ENCODE peak calls at places on chromosomes 6 and 20, in six cellular contexts. One of them, this sample, is unnamed.

GRCh38 chr6:12472601-12473038 is 182.5 kb downstream of the EDN1 start:
- DNase-seq in Peyer's patch: no peak
- DNase-seq in mesendoderm: peak; percentile 21
- DNase-seq in spleen: no peak
- DNase-seq in CD8-positive, alpha-beta memory T cell: no peak
- DNase-seq in astrocyte of the spinal cord: peak; percentile 68
- DNase-seq in this sample: no peak

GRCh38 chr6:137823826-137824501 is 43.1 kb upstream of the TNFAIP3 start:
- DNase-seq in Peyer's patch: no peak
- DNase-seq in mesendoderm: peak; percentile 95
- DNase-seq in spleen: no peak
- DNase-seq in CD8-positive, alpha-beta memory T cell: peak; percentile 96
- DNase-seq in astrocyte of the spinal cord: peak; percentile 72
- DNase-seq in this sample: peak; percentile 94

GRCh38 chr6:130377371-130377770 is 11.6 kb downstream of the TMEM200A start:
- DNase-seq in Peyer's patch: no peak
- DNase-seq in mesendoderm: no peak
- DNase-seq in spleen: no peak
- DNase-seq in CD8-positive, alpha-beta memory T cell: no peak
- DNase-seq in astrocyte of the spinal cord: no peak
- DNase-seq in this sample: no peak

GRCh38 chr6:104284872-104285271 is 574.8 kb downstream of the HACE1 start:
- DNase-seq in Peyer's patch: no peak
- DNase-seq in mesendoderm: no peak
- DNase-seq in spleen: no peak
- DNase-seq in CD8-positive, alpha-beta memory T cell: no peak
- DNase-seq in astrocyte of the spinal cord: no peak
- DNase-seq in this sample: no peak

GRCh38 chr6:65650086-65650485 is 56.9 kb downstream of the EYS start:
- DNase-seq in Peyer's patch: no peak
- DNase-seq in mesendoderm: no peak
- DNase-seq in spleen: no peak
- DNase-seq in CD8-positive, alpha-beta memory T cell: no peak
- DNase-seq in astrocyte of the spinal cord: no peak
- DNase-seq in this sample: no peak

GRCh38 chr20:1895674-1896496 is 678 bp downstream of the SIRPA start:
- DNase-seq in Peyer's patch: no peak
- DNase-seq in mesendoderm: peak; percentile 48
- DNase-seq in spleen: no peak
- DNase-seq in CD8-positive, alpha-beta memory T cell: no peak
- DNase-seq in astrocyte of the spinal cord: peak; percentile 8
- DNase-seq in this sample: no peak

GRCh38 chr6:129671442-129672344 is 38.3 kb downstream of the ARHGAP18 start:
- DNase-seq in Peyer's patch: no peak
- DNase-seq in mesendoderm: peak; percentile 65
- DNase-seq in spleen: peak; percentile 85
- DNase-seq in CD8-positive, alpha-beta memory T cell: peak; percentile 67
- DNase-seq in astrocyte of the spinal cord: no peak
- DNase-seq in this sample: no peak

GRCh38 chr20:5400164-5400762 is 83.5 kb upstream of the PROKR2 start:
- DNase-seq in Peyer's patch: no peak
- DNase-seq in mesendoderm: peak; percentile 43
- DNase-seq in spleen: no peak
- DNase-seq in CD8-positive, alpha-beta memory T cell: no peak
- DNase-seq in astrocyte of the spinal cord: peak; percentile 24
- DNase-seq in this sample: no peak

GRCh38 chr6:26103770-26104456 is 16.7 kb downstream of the HFE start:
- DNase-seq in Peyer's patch: peak; percentile 91
- DNase-seq in mesendoderm: peak; percentile 97
- DNase-seq in spleen: peak; percentile 95
- DNase-seq in CD8-positive, alpha-beta memory T cell: peak; percentile 93
- DNase-seq in astrocyte of the spinal cord: peak; percentile 97
- DNase-seq in this sample: peak; percentile 95

GRCh38 chr6:167748458-167749379 is 78.0 kb upstream of the AFDN start:
- DNase-seq in Peyer's patch: no peak
- DNase-seq in mesendoderm: no peak
- DNase-seq in spleen: peak; percentile 77
- DNase-seq in CD8-positive, alpha-beta memory T cell: no peak
- DNase-seq in astrocyte of the spinal cord: no peak
- DNase-seq in this sample: no peak

GRCh38 chr20:36519012-36519719 is 22.2 kb upstream of the MYL9 start:
- DNase-seq in Peyer's patch: no peak
- DNase-seq in mesendoderm: no peak
- DNase-seq in spleen: no peak
- DNase-seq in CD8-positive, alpha-beta memory T cell: no peak
- DNase-seq in astrocyte of the spinal cord: no peak
- DNase-seq in this sample: no peak

GRCh38 chr6:132651062-132651461 is 7.9 kb downstream of the TAAR1 start:
- DNase-seq in Peyer's patch: no peak
- DNase-seq in mesendoderm: no peak
- DNase-seq in spleen: no peak
- DNase-seq in CD8-positive, alpha-beta memory T cell: no peak
- DNase-seq in astrocyte of the spinal cord: no peak
- DNase-seq in this sample: no peak

DNA sequence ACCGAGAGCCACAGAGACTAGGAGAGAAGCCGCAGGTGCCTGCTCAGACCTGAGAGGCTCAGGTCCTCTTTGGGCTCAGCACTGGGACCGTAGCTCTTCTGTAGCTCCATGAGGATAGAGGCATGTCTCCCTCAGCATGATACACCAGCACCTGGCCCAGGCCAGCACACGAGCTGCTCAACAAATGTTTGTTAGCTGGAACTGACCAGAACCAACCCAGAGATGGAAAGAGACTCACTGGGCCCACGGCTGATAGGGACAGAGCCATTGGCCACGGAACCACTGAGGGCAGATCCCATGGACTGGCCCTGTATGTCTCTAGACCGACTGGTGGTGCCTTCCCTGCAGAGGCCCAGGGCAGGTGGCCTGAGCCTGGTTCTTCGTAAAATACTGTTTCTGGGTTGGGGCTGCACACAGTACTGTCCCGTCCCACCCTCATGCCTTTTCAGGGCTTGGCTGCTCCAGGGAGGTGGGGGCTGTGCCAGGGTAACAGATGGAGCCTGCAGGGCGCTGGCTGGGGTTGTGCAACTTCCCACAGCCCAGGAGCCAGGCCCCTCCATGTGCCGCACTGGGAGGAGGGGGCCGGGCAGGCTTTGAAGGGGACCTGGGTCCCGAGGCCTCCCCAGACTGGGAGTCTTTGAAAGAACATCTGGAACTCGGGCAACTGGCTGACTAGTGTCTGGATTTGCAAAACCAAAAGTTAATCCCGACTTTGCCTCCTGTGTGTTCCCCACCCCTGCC is 5.2 kb downstream of the C20orf204 start:
- DNase-seq in Peyer's patch: no peak
- DNase-seq in mesendoderm: no peak
- DNase-seq in spleen: peak; percentile 74
- DNase-seq in CD8-positive, alpha-beta memory T cell: no peak
- DNase-seq in astrocyte of the spinal cord: no peak
- DNase-seq in this sample: no peak
- H3K4me3 ChIP-seq in Peyer's patch: peak overlapping the region; percentile 47
- H3K4me3 ChIP-seq in mesendoderm: no peak overlapping the region
- H3K4me3 ChIP-seq in spleen: peak overlapping the region; percentile 50
- H3K4me3 ChIP-seq in CD8-positive, alpha-beta memory T cell: peak overlapping the region; percentile 46
- H3K4me3 ChIP-seq in astrocyte of the spinal cord: no peak overlapping the region
- H3K4me3 ChIP-seq in this sample: no peak overlapping the region

GRCh38 chr20:59005523-59006166 is 1.4 kb downstream of the CTSZ start:
- DNase-seq in Peyer's patch: no peak
- DNase-seq in mesendoderm: no peak
- DNase-seq in spleen: no peak
- DNase-seq in CD8-positive, alpha-beta memory T cell: no peak
- DNase-seq in astrocyte of the spinal cord: no peak
- DNase-seq in this sample: no peak

GRCh38 chr20:59006167-59006863 is 739 bp downstream of the CTSZ start:
- DNase-seq in Peyer's patch: no peak
- DNase-seq in mesendoderm: no peak
- DNase-seq in spleen: peak; percentile 87
- DNase-seq in CD8-positive, alpha-beta memory T cell: no peak
- DNase-seq in astrocyte of the spinal cord: no peak
- DNase-seq in this sample: no peak

GRCh38 chr20:59006864-59007757 is at the start of gene CTSZ:
- DNase-seq in Peyer's patch: peak; percentile 90
- DNase-seq in mesendoderm: peak; percentile 68
- DNase-seq in spleen: peak; percentile 94
- DNase-seq in CD8-positive, alpha-beta memory T cell: peak; percentile 38
- DNase-seq in astrocyte of the spinal cord: no peak
- DNase-seq in this sample: no peak

GRCh38 chr20:59008715-59009336 is 1.8 kb upstream of the CTSZ start:
- DNase-seq in Peyer's patch: no peak
- DNase-seq in mesendoderm: no peak
- DNase-seq in spleen: no peak
- DNase-seq in CD8-positive, alpha-beta memory T cell: no peak
- DNase-seq in astrocyte of the spinal cord: no peak
- DNase-seq in this sample: no peak

GRCh38 chr20:59007758-59008511 is 881 bp upstream of the CTSZ start:
- DNase-seq in Peyer's patch: no peak
- DNase-seq in mesendoderm: no peak
- DNase-seq in spleen: peak; percentile 94
- DNase-seq in CD8-positive, alpha-beta memory T cell: no peak
- DNase-seq in astrocyte of the spinal cord: no peak
- DNase-seq in this sample: no peak
- H3K4me3 ChIP-seq in Peyer's patch: peak overlapping the region; percentile 75
- H3K4me3 ChIP-seq in mesendoderm: no peak overlapping the region
- H3K4me3 ChIP-seq in spleen: peak overlapping the region; percentile 69
- H3K4me3 ChIP-seq in CD8-positive, alpha-beta memory T cell: peak overlapping the region; percentile 54
- H3K4me3 ChIP-seq in astrocyte of the spinal cord: no peak overlapping the region
- H3K4me3 ChIP-seq in this sample: no peak overlapping the region

DNA sequence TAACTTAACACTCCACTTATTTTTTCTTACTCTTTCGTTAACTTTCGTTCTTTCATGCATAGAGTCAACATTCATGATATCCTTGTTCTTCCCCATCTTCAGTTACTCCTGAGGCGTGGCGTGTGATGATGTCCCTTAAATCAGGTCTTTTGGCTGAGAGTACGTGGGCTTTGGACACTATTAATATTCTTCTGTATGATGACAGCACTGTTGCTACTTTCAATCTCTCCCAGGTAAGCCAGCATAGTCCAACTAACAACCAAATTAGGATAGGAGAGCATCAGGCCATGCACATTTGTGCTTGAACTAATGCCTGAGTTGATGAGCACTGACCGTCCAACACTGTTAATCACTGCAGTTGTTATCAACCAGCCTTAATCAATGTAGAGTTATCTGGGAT is 119.6 kb downstream of the TMEM242 start:
- DNase-seq in Peyer's patch: no peak
- DNase-seq in mesendoderm: no peak
- DNase-seq in spleen: no peak
- DNase-seq in CD8-positive, alpha-beta memory T cell: no peak
- DNase-seq in astrocyte of the spinal cord: no peak
- DNase-seq in this sample: no peak
- H3K4me3 ChIP-seq in Peyer's patch: no peak overlapping the region
- H3K4me3 ChIP-seq in mesendoderm: no peak overlapping the region
- H3K4me3 ChIP-seq in spleen: no peak overlapping the region
- H3K4me3 ChIP-seq in CD8-positive, alpha-beta memory T cell: no peak overlapping the region
- H3K4me3 ChIP-seq in astrocyte of the spinal cord: no peak overlapping the region
- H3K4me3 ChIP-seq in this sample: no peak overlapping the region

DNA sequence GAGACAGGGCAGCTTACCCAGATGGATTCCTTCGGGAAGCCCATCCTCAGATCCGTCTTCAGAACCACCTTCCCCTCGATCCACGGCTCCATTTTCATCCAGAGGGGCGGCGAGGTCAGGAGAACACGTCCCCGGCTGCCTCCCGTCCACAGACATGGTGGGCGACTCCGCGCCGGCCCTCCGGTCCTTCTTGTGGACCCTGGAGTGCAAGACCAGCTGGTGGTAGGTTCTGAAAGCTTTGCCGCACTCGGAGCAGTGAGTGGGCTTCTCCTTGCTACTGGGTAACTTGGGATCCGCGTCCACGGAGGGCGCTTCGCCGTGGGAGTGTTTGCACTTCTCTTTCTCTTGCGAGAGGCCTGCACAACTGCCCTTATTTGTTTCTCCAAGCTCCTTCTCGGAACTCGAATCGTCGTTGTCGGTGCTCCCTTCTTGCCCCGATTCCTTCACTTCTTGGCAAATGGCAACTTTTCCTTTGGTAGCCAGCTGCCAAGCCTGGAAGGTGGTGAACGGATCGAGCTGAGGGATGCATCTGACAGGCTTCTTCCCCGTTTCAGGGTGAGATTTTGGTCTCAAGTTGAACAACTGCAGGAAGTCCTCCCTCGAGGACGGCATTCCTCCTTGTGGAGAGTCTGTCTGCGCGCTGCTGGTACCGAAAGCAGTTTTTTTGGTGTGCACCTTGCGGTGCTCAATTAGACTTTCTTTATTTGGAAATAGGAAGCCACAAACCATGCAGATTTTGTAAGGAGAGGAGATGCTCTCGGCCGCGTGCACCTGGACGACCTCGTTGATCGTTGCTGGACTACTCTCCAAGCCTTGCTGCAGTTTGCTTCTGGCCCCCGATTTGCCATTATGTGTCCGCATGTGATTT is 12.0 kb downstream of the ZNF217 start:
- DNase-seq in Peyer's patch: no peak
- DNase-seq in mesendoderm: no peak
- DNase-seq in spleen: peak; percentile 81
- DNase-seq in CD8-positive, alpha-beta memory T cell: peak; percentile 41
- DNase-seq in astrocyte of the spinal cord: no peak
- DNase-seq in this sample: peak; percentile 35
- H3K4me3 ChIP-seq in Peyer's patch: peak overlapping the region; percentile 33
- H3K4me3 ChIP-seq in mesendoderm: no peak overlapping the region
- H3K4me3 ChIP-seq in spleen: peak overlapping the region; percentile 31
- H3K4me3 ChIP-seq in CD8-positive, alpha-beta memory T cell: peak overlapping the region; percentile 61
- H3K4me3 ChIP-seq in astrocyte of the spinal cord: no peak overlapping the region
- H3K4me3 ChIP-seq in this sample: peak overlapping the region; percentile 49

This sample was measured in naive thymus-derived CD4-positive, alpha-beta T cell.